ENCODE peak calls at places on chromosomes 7 and 10, in five cellular contexts. One of them, this sample, is unnamed.

GRCh38 chr10:127908106-127908957 is 1.4 kb downstream of the PTPRE start:
- DNase-seq in mucosa of gallbladder: no peak
- DNase-seq in OCI-LY7: no peak
- DNase-seq in stimulated activated CD8-positive, alpha-beta memory T cell treated with anti-CD3 and anti-CD28 coated beads, Interleukin-4, amount 100 ng/mL, for 24 hours: no peak
- DNase-seq in stimulated activated CD4-positive, alpha-beta T cell treated with anti-CD3 and anti-CD28 coated beads, TNF-alpha, amount 100 ng/mL, for 48 hours: no peak
- DNase-seq in this sample: no peak

GRCh38 chr7:128217030-128217805 is 23.9 kb upstream of the LEP start:
- DNase-seq in mucosa of gallbladder: no peak
- DNase-seq in OCI-LY7: no peak
- DNase-seq in stimulated activated CD4-positive, alpha-beta T cell treated with anti-CD3 and anti-CD28 coated beads, TNF-alpha, amount 100 ng/mL, for 48 hours: no peak
- DNase-seq in stimulated activated CD8-positive, alpha-beta memory T cell treated with anti-CD3 and anti-CD28 coated beads, Interleukin-4, amount 100 ng/mL, for 24 hours: no peak
- DNase-seq in this sample: no peak

GRCh38 chr7:129970816-129971215 is 18.1 kb upstream of the UBE2H start:
- DNase-seq in mucosa of gallbladder: peak; percentile 39
- DNase-seq in OCI-LY7: no peak
- DNase-seq in stimulated activated CD8-positive, alpha-beta memory T cell treated with anti-CD3 and anti-CD28 coated beads, Interleukin-4, amount 100 ng/mL, for 24 hours: no peak
- DNase-seq in stimulated activated CD4-positive, alpha-beta T cell treated with anti-CD3 and anti-CD28 coated beads, TNF-alpha, amount 100 ng/mL, for 48 hours: no peak
- DNase-seq in this sample: no peak

GRCh38 chr10:77081411-77082010 is 556.1 kb downstream of the KCNMA1 start:
- DNase-seq in stimulated activated CD8-positive, alpha-beta memory T cell treated with anti-CD3 and anti-CD28 coated beads, Interleukin-4, amount 100 ng/mL, for 24 hours: no peak
- DNase-seq in stimulated activated CD4-positive, alpha-beta T cell treated with anti-CD3 and anti-CD28 coated beads, TNF-alpha, amount 100 ng/mL, for 48 hours: no peak
- DNase-seq in mucosa of gallbladder: no peak
- DNase-seq in OCI-LY7: no peak
- DNase-seq in this sample: no peak

GRCh38 chr10:129035052-129035805 is 431.8 kb upstream of the MGMT start:
- DNase-seq in mucosa of gallbladder: peak; percentile 36
- DNase-seq in OCI-LY7: no peak
- DNase-seq in stimulated activated CD8-positive, alpha-beta memory T cell treated with anti-CD3 and anti-CD28 coated beads, Interleukin-4, amount 100 ng/mL, for 24 hours: no peak
- DNase-seq in stimulated activated CD4-positive, alpha-beta T cell treated with anti-CD3 and anti-CD28 coated beads, TNF-alpha, amount 100 ng/mL, for 48 hours: peak; percentile 22
- DNase-seq in this sample: no peak

GRCh38 chr7:102860351-102860811 is 52.4 kb upstream of the LRRC17 start:
- DNase-seq in stimulated activated CD4-positive, alpha-beta T cell treated with anti-CD3 and anti-CD28 coated beads, TNF-alpha, amount 100 ng/mL, for 48 hours: no peak
- DNase-seq in stimulated activated CD8-positive, alpha-beta memory T cell treated with anti-CD3 and anti-CD28 coated beads, Interleukin-4, amount 100 ng/mL, for 24 hours: no peak
- DNase-seq in OCI-LY7: no peak
- DNase-seq in mucosa of gallbladder: no peak
- DNase-seq in this sample: no peak

GRCh38 chr10:18594574-18595156 is 56.7 kb downstream of the NSUN6 start:
- DNase-seq in stimulated activated CD8-positive, alpha-beta memory T cell treated with anti-CD3 and anti-CD28 coated beads, Interleukin-4, amount 100 ng/mL, for 24 hours: no peak
- DNase-seq in stimulated activated CD4-positive, alpha-beta T cell treated with anti-CD3 and anti-CD28 coated beads, TNF-alpha, amount 100 ng/mL, for 48 hours: no peak
- DNase-seq in OCI-LY7: no peak
- DNase-seq in mucosa of gallbladder: no peak
- DNase-seq in this sample: no peak

GRCh38 chr10:79116801-79117723 is 48.3 kb downstream of the ZMIZ1 start:
- DNase-seq in stimulated activated CD8-positive, alpha-beta memory T cell treated with anti-CD3 and anti-CD28 coated beads, Interleukin-4, amount 100 ng/mL, for 24 hours: no peak
- DNase-seq in mucosa of gallbladder: peak; percentile 77
- DNase-seq in OCI-LY7: no peak
- DNase-seq in stimulated activated CD4-positive, alpha-beta T cell treated with anti-CD3 and anti-CD28 coated beads, TNF-alpha, amount 100 ng/mL, for 48 hours: no peak
- DNase-seq in this sample: peak; percentile 77

This sample was measured in GM13976.